ENCODE peak calls at places on chromosomes 7 and 10, in ten cellular contexts. O, R, Z, T, B, M, I, H, S and A are unnamed samples. For H3K9me3, the result is how much of the 10 kb centered on the place peaks cover.

GRCh38 chr7:486216-486743 is 33.4 kb downstream of the PDGFA start:
- DNase-seq in O (peak), R (no peak), Z (peak), T (no peak), B (no peak), M (no peak), I (no peak), H (peak), S (no peak), A (peak)

GRCh38 chr7:9889557-9889956 is 1084.1 kb upstream of the PHF14 start:
- DNase-seq in O (peak), R (no peak), Z (peak), T (no peak), B (no peak), M (peak), I (peak), H (no peak), S (no peak), A (no peak)

GRCh38 chr10:68561804-68562649 is 1.9 kb downstream of the TET1 start:
- DNase-seq in O (no peak), R (peak), Z (no peak), T (no peak), B (no peak), M (no peak), I (no peak), H (no peak), S (no peak), A (no peak)

GRCh38 chr10:132322621-132323048 is 9.4 kb upstream of the LRRC27 start:
- DNase-seq in O (no peak), R (no peak), Z (peak), T (no peak), B (peak), M (peak), I (no peak), H (peak), S (no peak), A (no peak)

GRCh38 chr10:29949411-29950011 is 109.9 kb downstream of the JCAD start:
- DNase-seq in O (no peak), R (no peak), Z (no peak), T (no peak), B (peak), M (no peak), I (no peak), H (no peak), S (no peak), A (no peak)

GRCh38 chr7:25615603-25616002 is 387.3 kb upstream of the NPVF start:
- DNase-seq in O (no peak), R (no peak), Z (no peak), T (no peak), B (no peak), M (no peak), I (no peak), H (no peak), S (no peak), A (no peak)

GRCh38 chr7:138204285-138204988 is 128.2 kb downstream of the AKR1D1 start:
- DNase-seq in O (no peak), R (no peak), Z (no peak), T (no peak), B (no peak), M (no peak), I (no peak), H (no peak), S (no peak), A (no peak)

GRCh38 chr10:11776080-11776479 is 33.9 kb downstream of the ECHDC3 start:
- DNase-seq in O (no peak), R (no peak), Z (no peak), T (no peak), B (no peak), M (no peak), I (no peak), H (no peak), S (no peak), A (no peak)

GRCh38 chr7:141354251-141354650 is 197.0 kb upstream of the AGK start:
- DNase-seq in O (no peak), R (no peak), Z (no peak), T (no peak), B (peak), M (no peak), I (no peak), H (no peak), S (no peak), A (no peak)

GRCh38 chr10:131930586-131931330 is 29.9 kb downstream of the PPP2R2D start:
- DNase-seq in O (peak), R (no peak), Z (no peak), T (no peak), B (no peak), M (no peak), I (no peak), H (no peak), S (no peak), A (no peak)

GRCh38 chr10:30357075-30357801 is 8.2 kb upstream of the MTPAP start:
- DNase-seq in O (no peak), R (no peak), Z (no peak), T (peak), B (no peak), M (no peak), I (no peak), H (peak), S (no peak), A (no peak)

GRCh38 chr10:13701157-13701919 is 114.6 kb downstream of the PRPF18 start:
- DNase-seq in O (peak), R (no peak), Z (no peak), T (no peak), B (no peak), M (no peak), I (no peak), H (no peak), S (no peak), A (no peak)

GRCh38 chr7:131370523-131370968 is 42.9 kb downstream of the MKLN1 start:
- DNase-seq in O (no peak), R (no peak), Z (no peak), T (no peak), B (peak), M (no peak), I (no peak), H (no peak), S (no peak), A (no peak)

GRCh38 chr10:43193496-43194080 is 55.3 kb downstream of the CSGALNACT2 start:
- DNase-seq in O (peak), R (no peak), Z (peak), T (no peak), B (no peak), M (no peak), I (peak), H (peak), S (no peak), A (peak)

GRCh38 chr7:130845581-130846085 is 111.6 kb upstream of the KLF14 start:
- DNase-seq in O (no peak), R (no peak), Z (no peak), T (no peak), B (peak), M (no peak), I (no peak), H (no peak), S (no peak), A (no peak)

GRCh38 chr7:469591-469961 is 50.1 kb downstream of the PDGFA start:
- DNase-seq in O (peak), R (no peak), Z (no peak), T (peak), B (no peak), M (no peak), I (no peak), H (no peak), S (no peak), A (no peak)

GRCh38 chr7:42145539-42145938 is 91.5 kb downstream of the GLI3 start:
- DNase-seq in O (no peak), R (no peak), Z (no peak), T (no peak), B (no peak), M (no peak), I (no peak), H (no peak), S (no peak), A (no peak)

GRCh38 chr7:96104984-96105383 is 216.9 kb downstream of the SLC25A13 start:
- DNase-seq in O (no peak), R (no peak), Z (no peak), T (no peak), B (no peak), M (no peak), I (no peak), H (no peak), S (no peak), A (no peak)

GRCh38 chr7:154546946-154547587 is 455.9 kb downstream of the PAXIP1 start:
- DNase-seq in O (no peak), R (no peak), Z (no peak), T (no peak), B (no peak), M (no peak), I (no peak), H (no peak), S (no peak), A (no peak)

GRCh38 chr7:101129603-101130117 is 2.8 kb downstream of the SERPINE1 start:
- DNase-seq in O (no peak), R (no peak), Z (no peak), T (no peak), B (no peak), M (no peak), I (no peak), H (no peak), S (no peak), A (no peak)

GRCh38 chr10:95324436-95325268 is 33.8 kb upstream of the PDLIM1 start:
- DNase-seq in O (no peak), R (no peak), Z (no peak), T (no peak), B (no peak), M (no peak), I (no peak), H (no peak), S (no peak), A (no peak)

GRCh38 chr10:62990126-62990525 is 143.0 kb upstream of the NRBF2 start:
- DNase-seq in O (no peak), R (no peak), Z (no peak), T (no peak), B (no peak), M (no peak), I (no peak), H (no peak), S (no peak), A (no peak)

GRCh38 chr10:69104994-69105790 is 17.3 kb downstream of the SRGN start:
- DNase-seq in O (no peak), R (no peak), Z (no peak), T (no peak), B (no peak), M (no peak), I (no peak), H (no peak), S (no peak), A (no peak)

GRCh38 chr7:13181221-13181620 is 493.8 kb downstream of the ARL4A start:
- DNase-seq in O (no peak), R (peak), Z (no peak), T (no peak), B (peak), M (no peak), I (no peak), H (no peak), S (no peak), A (no peak)

GRCh38 chr7:156861212-156861611 is 31.8 kb downstream of the LMBR1 start:
- DNase-seq in O (no peak), R (no peak), Z (no peak), T (no peak), B (no peak), M (no peak), I (no peak), H (no peak), S (no peak), A (no peak)

GRCh38 chr7:156857757-156858156 is 35.2 kb downstream of the LMBR1 start:
- DNase-seq in O (no peak), R (no peak), Z (no peak), T (no peak), B (no peak), M (no peak), I (no peak), H (no peak), S (no peak), A (no peak)

GRCh38 chr7:156854654-156855053 is 38.3 kb downstream of the LMBR1 start:
- DNase-seq in O (no peak), R (no peak), Z (no peak), T (no peak), B (no peak), M (no peak), I (no peak), H (no peak), S (no peak), A (no peak)

DNA sequence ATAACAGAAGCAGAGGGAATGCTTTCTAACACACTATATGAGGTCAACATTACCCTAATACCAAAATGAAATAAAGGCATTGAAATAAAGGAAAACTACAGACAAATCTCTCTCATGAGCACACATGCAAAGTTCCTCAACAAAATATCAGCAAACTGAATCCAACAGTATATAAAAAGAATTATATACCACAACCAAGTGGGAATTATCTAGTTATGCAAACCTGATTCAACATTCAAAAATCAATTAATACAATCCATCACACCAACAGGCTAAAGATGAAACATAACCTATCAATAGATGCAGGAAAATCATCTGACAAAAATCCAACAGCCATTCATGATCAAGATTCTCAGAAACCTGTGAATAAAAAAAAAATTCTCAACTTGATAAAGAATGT is 34.5 kb downstream of the LMBR1 start:
- DNase-seq in O (no peak), R (no peak), Z (no peak), T (no peak), B (no peak), M (no peak), I (no peak), H (no peak), S (no peak), A (no peak)
- H3K9me3 ChIP-seq in O (under half), R (under half), Z (under half), T (under half), B (under half), M (under half), I (under half), H (under half), S (under half), A (under half)

GRCh38 chr10:44961231-44961571 is 1.6 kb downstream of the RASSF4 start:
- DNase-seq in O (no peak), R (no peak), Z (no peak), T (no peak), B (no peak), M (no peak), I (no peak), H (no peak), S (peak), A (no peak)
- H3K4me3 ChIP-seq in O (peak), R (no peak), Z (peak), T (no peak), B (peak), M (no peak), I (no peak), H (no peak), S (no peak), A (peak)

DNA sequence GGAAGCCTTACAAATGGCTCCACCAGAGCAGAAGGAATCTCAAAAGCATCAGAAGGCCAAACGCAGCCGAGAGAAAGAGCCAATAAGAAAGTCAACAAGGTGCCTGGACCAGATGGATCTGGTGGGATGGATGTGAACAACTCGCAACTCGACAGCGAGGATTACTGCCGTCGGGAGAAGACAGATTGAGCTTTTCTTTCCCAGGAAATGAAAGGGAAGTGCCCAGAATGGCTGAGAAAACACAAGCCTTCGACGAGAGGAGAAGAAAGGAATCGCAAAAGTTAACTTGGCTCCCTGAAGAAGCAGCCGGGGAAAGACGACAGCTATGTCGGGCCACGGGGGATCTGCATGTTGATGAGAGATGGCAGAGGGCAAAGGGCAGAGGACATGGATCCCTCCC is 132.7 kb upstream of the MGMT start:
- DNase-seq in O (no peak), R (no peak), Z (no peak), T (no peak), B (no peak), M (no peak), I (no peak), H (no peak), S (no peak), A (no peak)
- H3K9me3 ChIP-seq in O (under half), R (under half), Z (under half), T (under half), B (under half), M (under half), I (under half), H (under half), S (under half), A (under half)

DNA sequence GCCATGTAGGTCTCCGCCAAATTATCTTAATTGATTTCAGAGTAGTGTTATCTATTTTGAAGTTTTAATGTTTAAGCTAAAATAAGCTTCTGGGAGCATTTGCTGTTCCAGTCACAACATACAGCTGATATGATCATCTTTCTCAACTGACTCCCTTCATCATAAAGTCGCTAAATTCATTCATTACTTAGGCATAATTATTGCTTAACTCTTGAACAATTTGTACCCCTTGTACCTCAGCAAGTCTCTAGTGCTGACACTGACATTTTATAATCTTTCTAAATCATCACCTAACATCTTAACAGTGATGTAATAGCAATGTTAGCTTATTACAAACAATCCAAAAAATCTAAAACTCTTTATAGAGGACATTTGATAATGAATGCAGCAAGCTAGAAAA is 54.3 kb upstream of the WNT16 start:
- DNase-seq in O (no peak), R (no peak), Z (no peak), T (no peak), B (no peak), M (no peak), I (no peak), H (no peak), S (no peak), A (no peak)
- H3K4me3 ChIP-seq in O (no peak), R (no peak), Z (no peak), T (no peak), B (no peak), M (no peak), I (no peak), H (no peak), S (no peak), A (no peak)

DNA sequence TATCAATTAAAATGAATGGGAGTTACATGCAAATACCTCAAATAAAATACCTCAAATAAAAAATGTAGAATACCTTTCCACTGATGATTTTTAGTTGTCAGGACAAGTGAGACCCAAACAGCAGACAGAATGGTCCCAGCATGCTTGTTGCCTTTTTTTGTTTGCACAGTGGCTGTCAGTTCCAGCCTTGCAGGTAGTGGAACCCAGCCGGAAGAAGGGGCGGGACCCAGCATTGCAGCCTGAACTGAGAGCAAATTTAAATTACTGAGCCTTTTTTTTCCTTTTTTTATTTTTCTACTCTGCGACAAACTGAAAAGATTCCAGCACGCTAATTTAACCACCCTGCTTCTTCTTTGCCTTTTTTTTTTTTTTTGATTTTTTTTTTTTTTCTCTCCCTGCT is 555.6 kb upstream of the CELF2 start:
- DNase-seq in O (no peak), R (no peak), Z (no peak), T (no peak), B (no peak), M (no peak), I (no peak), H (no peak), S (no peak), A (no peak)
- H3K9me3 ChIP-seq in O (under half), R (under half), Z (under half), T (under half), B (under half), M (under half), I (under half), H (under half), S (under half), A (under half)

DNA sequence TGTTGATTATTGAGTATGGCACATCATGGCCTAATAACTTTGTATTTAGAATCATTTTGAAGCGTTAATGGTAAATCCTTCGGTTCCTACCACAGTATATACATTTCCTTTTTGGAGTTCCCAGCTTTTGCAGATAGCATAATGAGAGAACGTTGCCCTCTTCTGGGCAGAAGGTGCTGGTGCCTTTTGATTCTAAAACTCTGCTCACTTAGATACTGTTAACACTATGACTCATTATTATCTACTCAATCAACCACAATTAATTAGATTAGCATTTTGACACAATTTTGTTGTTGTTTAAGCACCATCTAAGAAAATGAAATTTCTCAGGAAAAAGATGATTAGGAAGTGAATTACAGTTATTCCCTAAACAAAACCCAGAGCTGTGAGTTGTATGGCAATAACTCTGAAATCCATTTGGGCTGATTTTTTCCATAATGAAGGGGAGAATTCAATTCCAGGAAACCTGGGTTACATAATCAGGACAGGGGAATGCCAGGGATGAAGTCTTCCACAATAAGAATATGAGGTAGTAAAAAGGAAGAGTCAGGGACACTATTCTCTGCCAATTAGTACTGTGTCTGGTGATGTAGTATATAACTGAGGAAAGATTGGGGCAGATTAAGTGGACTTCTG is 11.5 kb upstream of the DLD start:
- DNase-seq in O (no peak), R (no peak), Z (no peak), T (no peak), B (peak), M (peak), I (no peak), H (no peak), S (peak), A (no peak)
- H3K4me3 ChIP-seq in O (no peak), R (no peak), Z (no peak), T (no peak), B (no peak), M (no peak), I (no peak), H (no peak), S (no peak), A (no peak)